ENCODE peak calls at places on chromosomes 4 and X, in four cellular contexts. H is K562, V is HL-60, X is GM12878. K is an unnamed sample.
A peak's percentile ranks its signal among the peaks of the same experiment; 100 is the strongest.

GRCh38 chr4:166460769-166461550 is 587.9 kb downstream of the TLL1 start:
- DNase-seq in H (no peak), V (no peak), X (no peak), K (no peak)

GRCh38 chr4:154911097-154911496 is 130.0 kb downstream of the RBM46 start:
- DNase-seq in H (no peak), V (no peak), X (no peak), K (no peak)

GRCh38 chrX:42385730-42386129 is 392.2 kb downstream of the PPP1R2C start:
- DNase-seq in H (no peak), V (no peak), X (no peak), K (no peak)

GRCh38 chr4:80705311-80705710 is 325.2 kb upstream of the BMP3 start:
- DNase-seq in H (no peak), V (no peak), X (no peak), K (no peak)

GRCh38 chrX:103211012-103211715 is 3.7 kb upstream of the BEX4 start:
- DNase-seq in H (no peak), V (peak; percentile 28), X (no peak), K (no peak)

GRCh38 chr4:87442889-87443288 is 20.5 kb downstream of the NUDT9 start:
- DNase-seq in H (no peak), V (no peak), X (no peak), K (no peak)

GRCh38 chr4:140071806-140072205 is 82.2 kb downstream of the MAML3 start:
- DNase-seq in H (no peak), V (peak; percentile 81), X (peak; percentile 35), K (peak; percentile 35)

GRCh38 chrX:150587585-150588503 is 19.4 kb downstream of the MTM1 start:
- DNase-seq in H (peak; percentile 26), V (no peak), X (no peak), K (no peak)

GRCh38 chrX:151981129-151981528 is 6.7 kb upstream of the GABRE start:
- DNase-seq in H (no peak), V (no peak), X (no peak), K (no peak)

GRCh38 chr4:19809989-19810388 is 441.7 kb upstream of the SLIT2 start:
- DNase-seq in H (no peak), V (no peak), X (no peak), K (no peak)

GRCh38 chr4:33592701-33593100 is 2651.6 kb downstream of the ARAP2 start:
- DNase-seq in H (no peak), V (no peak), X (no peak), K (no peak)

GRCh38 chrX:29535212-29536162 is 679.9 kb upstream of the MAGEB2 start:
- DNase-seq in H (no peak), V (no peak), X (no peak), K (no peak)

GRCh38 chrX:125205918-125206665 is 113.6 kb upstream of the TEX13C start:
- DNase-seq in H (no peak), V (peak; percentile 6), X (no peak), K (no peak)

GRCh38 chr4:25769251-25769650 is 93.5 kb downstream of the SEL1L3 start:
- DNase-seq in H (no peak), V (no peak), X (no peak), K (no peak)

GRCh38 chr4:122977103-122977502 is 54.7 kb upstream of the NUDT6 start:
- DNase-seq in H (no peak), V (no peak), X (no peak), K (no peak)

GRCh38 chrX:49878834-49879655 is at the start of gene USP27X:
- DNase-seq in H (peak; percentile 85), V (peak; percentile 67), X (peak; percentile 27), K (peak; percentile 54)

GRCh38 chrX:55120767-55121358 is 32.0 kb downstream of the PAGE2 start:
- DNase-seq in H (peak; percentile 26), V (no peak), X (no peak), K (no peak)

GRCh38 chrX:39409246-39409917 is 608.1 kb downstream of the MID1IP1 start:
- DNase-seq in H (no peak), V (no peak), X (no peak), K (no peak)

GRCh38 chrX:70033348-70033747 is 16.4 kb downstream of the AWAT2 start:
- DNase-seq in H (peak; percentile 53), V (peak; percentile 47), X (no peak), K (peak; percentile 23)

GRCh38 chrX:110746014-110746413 is 49.6 kb downstream of the CHRDL1 start:
- DNase-seq in H (no peak), V (no peak), X (no peak), K (no peak)

GRCh38 chr4:86965019-86965976 is 30.5 kb downstream of the AFF1 start:
- DNase-seq in H (no peak), V (no peak), X (no peak), K (no peak)

GRCh38 chr4:158783775-158784174 is 14.9 kb downstream of the FNIP2 start:
- DNase-seq in H (no peak), V (no peak), X (no peak), K (no peak)

GRCh38 chr4:73303711-73304110 is 45.1 kb upstream of the ANKRD17 start:
- DNase-seq in H (no peak), V (no peak), X (no peak), K (no peak)

DNA sequence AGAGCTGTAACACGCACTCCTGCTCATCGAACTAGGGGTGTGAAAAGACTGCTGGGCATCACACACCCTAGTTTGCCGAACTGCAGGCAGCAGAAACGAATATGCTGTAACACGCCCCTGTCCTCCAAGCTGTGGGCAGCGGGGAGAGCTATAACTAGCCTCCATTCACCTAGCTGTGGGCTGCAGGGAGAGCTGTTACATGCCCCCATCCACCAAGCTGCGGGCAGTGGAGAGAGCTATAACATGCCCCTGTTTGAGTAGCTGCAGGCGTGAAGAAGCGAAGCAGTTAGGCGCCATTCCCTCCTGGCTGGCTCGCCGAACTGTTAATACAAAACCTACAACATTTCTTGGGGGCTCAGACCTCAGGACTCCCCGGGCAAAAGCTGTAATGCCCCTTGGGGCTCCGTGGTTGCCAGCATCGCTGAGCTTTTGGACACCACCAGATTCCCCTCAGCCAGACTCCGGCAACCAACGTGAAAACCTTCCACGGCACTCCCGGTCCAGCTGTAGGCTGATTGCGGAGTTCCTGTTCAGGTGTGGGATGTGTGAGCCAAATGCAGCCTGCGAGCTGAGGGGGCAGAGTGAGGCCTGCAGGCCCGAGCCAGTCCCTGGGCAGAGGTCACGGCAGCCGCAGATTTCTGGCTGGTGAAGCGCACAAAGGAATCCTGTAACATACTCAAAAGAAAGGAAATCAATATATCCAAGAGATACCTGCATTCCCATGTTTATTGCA is 41.1 kb upstream of the ANKRD17 start:
- DNase-seq in H (no peak), V (no peak), X (no peak), K (no peak)
- TF ChIP-seq SPI1 in H (no peak), V (no peak), X (no peak), K (no peak)

GRCh38 chr4:628821-629635 is 3.7 kb downstream of the PDE6B start:
- DNase-seq in H (no peak), V (no peak), X (no peak), K (no peak)
- TF ChIP-seq SPI1 in H (no peak), V (no peak), X (no peak), K (no peak)

DNA sequence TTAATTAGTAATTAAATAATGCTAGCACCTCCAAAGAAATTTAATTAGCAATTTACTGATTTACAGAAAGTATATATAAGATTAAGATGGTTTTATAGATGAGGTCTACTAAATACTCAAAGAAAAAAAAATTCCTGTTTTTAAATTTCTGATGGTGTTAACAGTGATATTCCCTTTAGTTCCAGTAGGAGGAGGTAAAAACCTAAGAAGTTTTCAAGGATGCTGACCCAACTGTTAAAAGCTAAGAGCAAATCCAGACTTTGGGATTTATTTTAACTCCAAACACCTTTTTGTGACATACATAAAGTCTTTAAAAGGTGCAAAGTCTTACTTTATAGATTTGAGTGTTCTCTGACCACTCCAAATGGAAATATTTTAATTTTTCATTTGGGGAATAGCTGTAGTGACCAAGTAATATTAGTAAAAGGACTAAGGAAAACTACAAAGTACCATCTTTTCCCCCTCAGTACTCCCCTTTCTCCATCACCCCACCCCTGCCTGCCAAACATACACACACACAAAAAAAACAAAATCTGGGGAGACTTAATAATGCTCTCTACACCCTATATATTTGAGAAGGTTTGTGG is 34.2 kb upstream of the CSN1S1 start:
- DNase-seq in H (no peak), V (no peak), X (no peak), K (no peak)
- TF ChIP-seq SPI1 in H (no peak), V (no peak), X (no peak), K (no peak)

GRCh38 chr4:571838-572572 is 4.1 kb downstream of the TMEM271 start:
- DNase-seq in H (no peak), V (no peak), X (no peak), K (no peak)

GRCh38 chr4:570754-571153 is 5.3 kb downstream of the TMEM271 start:
- DNase-seq in H (no peak), V (no peak), X (no peak), K (no peak)

GRCh38 chr4:574346-575161 is 1.5 kb downstream of the TMEM271 start:
- DNase-seq in H (no peak), V (no peak), X (no peak), K (no peak)

GRCh38 chr4:573122-573892 is 2.8 kb downstream of the TMEM271 start:
- DNase-seq in H (no peak), V (no peak), X (no peak), K (no peak)

GRCh38 chr4:572594-572993 is 3.5 kb downstream of the TMEM271 start:
- DNase-seq in H (no peak), V (no peak), X (no peak), K (no peak)
- TF ChIP-seq SPI1 in H (no peak), V (no peak), X (no peak), K (no peak)

DNA sequence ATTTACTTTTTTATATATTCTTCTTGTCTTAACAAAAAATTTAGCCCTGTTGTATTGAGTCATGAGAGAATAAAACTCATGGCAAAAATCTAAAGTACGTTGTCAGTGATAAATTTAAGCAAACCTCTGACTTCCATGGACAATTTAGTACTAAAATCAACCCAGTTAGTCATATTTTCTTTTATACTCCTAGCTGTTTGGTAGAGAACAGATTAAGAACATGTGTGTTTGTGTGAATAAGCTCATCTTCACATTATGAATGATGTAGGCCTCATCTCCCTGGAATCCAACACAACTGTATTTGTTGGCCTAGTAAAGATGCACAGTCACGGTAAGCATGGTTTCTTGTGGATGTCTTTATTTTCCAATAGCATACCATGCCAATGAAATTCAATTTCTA is 40.8 kb upstream of the FAM47B start:
- DNase-seq in H (no peak), V (no peak), X (no peak), K (no peak)
- TF ChIP-seq SPI1 in H (no peak), V (no peak), X (no peak), K (no peak)